ENCODE peak calls at places on chromosomes 12 and 14, in ten cellular contexts. O is adrenal gland; K is adipocyte; Y is H9; H is thyroid gland; M is hepatocyte; J is PC-3; Q is neural progenitor cell; L is CD8-positive, alpha-beta T cell; U is HCT116. B is an unnamed sample.

GRCh38 chr14:23364164-23364571 is 804 bp downstream of the EFS start:
- DNase-seq in L (no peak), H (no peak), Q (no peak), J (no peak), U (no peak), Y (peak; percentile 70), K (peak; percentile 73), M (peak; percentile 42), O (no peak), B (no peak)

GRCh38 chr14:67815573-67816235 is 686 bp downstream of the ZFYVE26 start:
- DNase-seq in J (peak; percentile 41), K (peak; percentile 64), H (peak; percentile 8), Y (no peak), Q (peak; percentile 20), L (no peak), U (no peak), M (peak; percentile 46), O (peak; percentile 32), B (peak; percentile 12)

GRCh38 chr14:75247286-75247922 is 31.2 kb upstream of the FOS start:
- DNase-seq in U (no peak), K (no peak), J (no peak), H (no peak), L (peak; percentile 48), Y (no peak), M (no peak), O (no peak), Q (no peak), B (no peak)

GRCh38 chr14:31229638-31230229 is 22.1 kb upstream of the HECTD1 start:
- DNase-seq in Y (peak; percentile 54), M (peak; percentile 89), L (no peak), O (peak; percentile 69), U (peak; percentile 92), Q (peak; percentile 70), J (peak; percentile 99), H (peak; percentile 6), K (peak; percentile 97), B (peak; percentile 76)

GRCh38 chr12:8698132-8698829 is 490 bp downstream of the RIMKLB start:
- DNase-seq in U (no peak), J (no peak), M (peak; percentile 84), O (peak; percentile 70), Y (peak; percentile 78), L (peak; percentile 26), H (peak; percentile 71), Q (peak; percentile 91), K (peak; percentile 87), B (peak; percentile 83)

GRCh38 chr14:47194051-47194450 is 481.4 kb downstream of the MDGA2 start:
- DNase-seq in J (peak; percentile 11), L (no peak), M (no peak), K (no peak), Y (no peak), O (no peak), H (no peak), Q (no peak), U (no peak), B (no peak)

GRCh38 chr12:19021646-19022045 is 107.9 kb upstream of the PLEKHA5 start:
- DNase-seq in Q (no peak), J (peak; percentile 65), L (no peak), K (no peak), M (peak; percentile 11), Y (no peak), O (no peak), H (no peak), U (no peak), B (no peak)

GRCh38 chr12:59895161-59895785 is 299.4 kb downstream of the SLC16A7 start:
- DNase-seq in Y (no peak), O (no peak), U (no peak), J (no peak), L (no peak), K (peak; percentile 42), Q (no peak), H (no peak), M (no peak), B (no peak)

GRCh38 chr12:46832084-46832704 is 6.4 kb upstream of the SLC38A4 start:
- DNase-seq in L (no peak), Q (peak; percentile 42), M (no peak), Y (peak; percentile 89), H (no peak), K (no peak), J (no peak), U (no peak), O (no peak), B (no peak)

GRCh38 chr12:32181498-32182175 is 75.0 kb downstream of the BICD1 start:
- DNase-seq in Q (no peak), U (no peak), O (no peak), M (peak; percentile 12), H (no peak), J (no peak), Y (no peak), L (no peak), K (peak; percentile 50), B (no peak)

GRCh38 chr14:67557118-67557517 is 24.0 kb downstream of the PLEKHH1 start:
- DNase-seq in Y (no peak), O (no peak), H (no peak), J (no peak), M (peak; percentile 44), K (no peak), Q (no peak), U (no peak), L (no peak), B (no peak)

GRCh38 chr14:87049886-87050820 is 942.8 kb downstream of the GALC start:
- DNase-seq in Q (peak; percentile 46), M (peak; percentile 46), U (no peak), K (peak; percentile 77), H (no peak), Y (peak; percentile 54), J (peak; percentile 60), L (no peak), O (no peak), B (peak; percentile 7)

GRCh38 chr12:82527165-82527780 is 159.4 kb upstream of the TMTC2 start:
- DNase-seq in K (peak; percentile 86), M (peak; percentile 83), L (no peak), Y (no peak), U (peak; percentile 47), J (peak; percentile 77), H (peak; percentile 24), O (peak; percentile 32), Q (peak; percentile 71), B (peak; percentile 13)

GRCh38 chr12:24121911-24122310 is 172.4 kb upstream of the SOX5 start:
- DNase-seq in H (no peak), U (no peak), O (no peak), L (no peak), M (no peak), Q (no peak), K (no peak), Y (no peak), J (no peak), B (no peak)

GRCh38 chr12:25458047-25458552 is 95.0 kb downstream of the LMNTD1 start:
- DNase-seq in L (no peak), Y (no peak), H (no peak), O (peak; percentile 73), K (peak; percentile 95), U (peak; percentile 95), Q (no peak), M (no peak), J (peak; percentile 93), B (peak; percentile 80)

GRCh38 chr12:122449317-122449716 is 26.8 kb upstream of the CLIP1 start:
- DNase-seq in M (peak; percentile 78), J (peak; percentile 99), U (peak; percentile 62), K (peak; percentile 90), L (no peak), Y (no peak), H (no peak), Q (no peak), O (no peak), B (no peak)

GRCh38 chr14:95318870-95319311 is 817 bp downstream of the CLMN start:
- DNase-seq in K (no peak), L (no peak), U (no peak), H (no peak), O (no peak), M (no peak), Q (no peak), Y (peak; percentile 51), J (no peak), B (no peak)

GRCh38 chr14:84789012-84789411 is 740.9 kb upstream of the FLRT2 start:
- DNase-seq in Q (no peak), L (no peak), O (no peak), H (no peak), M (no peak), J (peak; percentile 48), Y (no peak), K (no peak), U (no peak), B (no peak)

GRCh38 chr12:76057316-76057715 is 25.7 kb upstream of the PHLDA1 start:
- DNase-seq in Y (no peak), M (no peak), H (no peak), J (no peak), Q (no peak), U (no peak), L (no peak), K (no peak), O (no peak), B (no peak)

GRCh38 chr14:61608245-61609142 is 86.8 kb upstream of the HIF1A start:
- DNase-seq in Y (no peak), U (no peak), K (no peak), L (no peak), J (peak; percentile 41), M (no peak), Q (peak; percentile 87), O (no peak), H (peak; percentile 77), B (no peak)

GRCh38 chr14:99241314-99242035 is 30.5 kb downstream of the BCL11B start:
- DNase-seq in H (peak; percentile 64), L (no peak), Y (no peak), O (no peak), Q (no peak), K (no peak), J (no peak), U (no peak), M (no peak), B (no peak)

GRCh38 chr12:70255311-70255710 is 12.1 kb downstream of the CNOT2 start:
- DNase-seq in L (no peak), H (no peak), M (no peak), Q (no peak), O (no peak), J (no peak), Y (no peak), U (no peak), K (peak; percentile 38), B (peak; percentile 18)
- H3K4me1 ChIP-seq in L (peaks cover 47% of the 10 kb centered on the region), H (peaks cover 18% of the 10 kb centered on the region), M (peaks cover 6% of the 10 kb centered on the region), Q (peaks cover 20% of the 10 kb centered on the region), O (peaks cover 4% of the 10 kb centered on the region), J (no peaks in the 10 kb centered on the region), Y (peaks cover 3% of the 10 kb centered on the region), U (no peaks in the 10 kb centered on the region), K (peaks cover 22% of the 10 kb centered on the region), B (peaks cover 14% of the 10 kb centered on the region)

GRCh38 chr12:87775051-87775450 is 254.2 kb downstream of the C12orf50 start:
- DNase-seq in J (no peak), K (no peak), L (no peak), Q (no peak), U (no peak), Y (no peak), H (no peak), M (no peak), O (no peak), B (no peak)
- H3K4me1 ChIP-seq in J (no peaks in the 10 kb centered on the region), K (no peaks in the 10 kb centered on the region), L (no peaks in the 10 kb centered on the region), Q (no peaks in the 10 kb centered on the region), U (no peaks in the 10 kb centered on the region), Y (no peaks in the 10 kb centered on the region), H (peaks cover 28% of the 10 kb centered on the region), M (no peaks in the 10 kb centered on the region), O (no peaks in the 10 kb centered on the region), B (peaks cover 3% of the 10 kb centered on the region)

GRCh38 chr12:124387510-124387855 is 92.6 kb downstream of the RFLNA start:
- DNase-seq in K (no peak), O (peak; percentile 84), J (no peak), Y (no peak), M (no peak), H (no peak), Q (no peak), L (no peak), U (no peak), B (peak; percentile 28)
- H3K4me1 ChIP-seq in K (peaks cover 45% of the 10 kb centered on the region), O (peaks cover 45% of the 10 kb centered on the region), J (peaks cover 75% of the 10 kb centered on the region), Y (no peaks in the 10 kb centered on the region), M (peaks cover 36% of the 10 kb centered on the region), H (peaks cover 52% of the 10 kb centered on the region), Q (peaks cover 10% of the 10 kb centered on the region), L (peaks cover 25% of the 10 kb centered on the region), U (peaks cover 72% of the 10 kb centered on the region), B (peaks cover 87% of the 10 kb centered on the region)

GRCh38 chr12:53286448-53286847 is 8.9 kb upstream of the PFDN5 start:
- DNase-seq in U (no peak), Q (no peak), L (no peak), Y (no peak), O (no peak), K (no peak), M (no peak), J (no peak), H (no peak), B (no peak)
- H3K4me1 ChIP-seq in U (no peaks in the 10 kb centered on the region), Q (no peaks in the 10 kb centered on the region), L (no peaks in the 10 kb centered on the region), Y (no peaks in the 10 kb centered on the region), O (no peaks in the 10 kb centered on the region), K (peaks cover 33% of the 10 kb centered on the region), M (no peaks in the 10 kb centered on the region), J (peaks cover 29% of the 10 kb centered on the region), H (no peaks in the 10 kb centered on the region), B (peaks cover 6% of the 10 kb centered on the region)